ENCODE peak calls at places on chromosomes 16 and 17, in six cellular contexts. Q is breast epithelium; G is stimulated activated naive CD4-positive, alpha-beta T cell; F is stimulated activated CD8-positive, alpha-beta memory T cell treated with anti-CD3 and anti-CD28 coated beads, Interleukin-4, amount 100 ng/mL, for 4 hours; X is lower leg skin; I is NCI-H1436. A is an unnamed sample.

GRCh38 chr16:20944861-20945390 is 44.4 kb downstream of the LYRM1 start:
- DNase-seq in G (no peak), F (no peak), X (no peak), I (no peak), Q (no peak), A (no peak)

GRCh38 chr17:35344262-35344661 is 29.2 kb downstream of the SLFN11 start:
- DNase-seq in G (no peak), X (no peak), Q (no peak), I (no peak), F (no peak), A (no peak)

GRCh38 chr16:66696669-66697630 is at the start of gene CMTM4:
- DNase-seq in F (peak), I (peak), X (peak), G (peak), Q (peak), A (peak)

GRCh38 chr17:7686221-7687071 is 844 bp downstream of the TP53 start:
- DNase-seq in X (peak), F (peak), Q (peak), G (peak), I (peak), A (no peak)

GRCh38 chr16:84050316-84050715 is 7.7 kb upstream of the SLC38A8 start:
- DNase-seq in F (no peak), G (no peak), X (no peak), I (no peak), Q (no peak), A (no peak)

GRCh38 chr17:4049546-4049945 is 85.3 kb upstream of the ATP2A3 start:
- DNase-seq in F (no peak), G (no peak), X (no peak), Q (no peak), I (no peak), A (no peak)

GRCh38 chr16:55240933-55241332 is 83.1 kb upstream of the IRX6 start:
- DNase-seq in F (no peak), I (no peak), G (no peak), X (no peak), Q (no peak), A (no peak)

GRCh38 chr16:89084411-89084810 is 9.2 kb upstream of the ACSF3 start:
- DNase-seq in G (no peak), X (no peak), Q (no peak), F (no peak), I (no peak), A (no peak)

GRCh38 chr16:84942786-84943185 is 68.5 kb downstream of the ZDHHC7 start:
- DNase-seq in Q (no peak), F (no peak), G (no peak), X (no peak), I (no peak), A (no peak)

GRCh38 chr17:78343099-78343432 is 16.8 kb downstream of the SOCS3 start:
- DNase-seq in X (peak), G (no peak), Q (no peak), F (no peak), I (no peak), A (no peak)

GRCh38 chr16:177981-178676 is 1.6 kb downstream of the HBA1 start:
- DNase-seq in Q (no peak), G (no peak), I (no peak), X (no peak), F (no peak), A (no peak)

GRCh38 chr16:3145660-3146059 is 10.8 kb downstream of the ZNF213 start:
- DNase-seq in F (no peak), I (no peak), Q (no peak), X (no peak), G (no peak), A (no peak)

GRCh38 chr17:63621229-63621683 is 961 bp upstream of the MAP3K3 start:
- DNase-seq in G (peak), I (no peak), F (no peak), X (no peak), Q (no peak), A (no peak)

GRCh38 chr17:2965621-2966275 is 97.7 kb downstream of the OR1D5 start:
- DNase-seq in F (no peak), I (no peak), Q (peak), X (no peak), G (no peak), A (no peak)

GRCh38 chr16:89897204-89897603 is 21.5 kb upstream of the MC1R start:
- DNase-seq in X (no peak), Q (no peak), F (no peak), I (no peak), G (no peak), A (no peak)

GRCh38 chr17:27878776-27879562 is 14.2 kb downstream of the LYRM9 start:
- DNase-seq in G (peak), X (no peak), I (no peak), F (no peak), Q (no peak), A (no peak)

GRCh38 chr17:11506635-11507034 is 91.6 kb upstream of the DNAH9 start:
- DNase-seq in Q (no peak), I (no peak), G (no peak), X (no peak), F (no peak), A (no peak)

GRCh38 chr16:87201777-87202176 is 115.4 kb downstream of the C16orf95 start:
- DNase-seq in G (no peak), I (no peak), F (no peak), Q (no peak), X (no peak), A (no peak)

GRCh38 chr16:66728117-66728787 is 23.2 kb downstream of the DYNC1LI2 start:
- DNase-seq in Q (no peak), F (no peak), X (no peak), I (peak), G (peak), A (peak)

GRCh38 chr17:41528959-41529353 is 848 bp upstream of the KRT19 start:
- DNase-seq in G (no peak), Q (no peak), I (peak), F (no peak), X (no peak), A (no peak)

GRCh38 chr16:71426880-71427615 is 14.8 kb downstream of the TLE7 start:
- DNase-seq in Q (no peak), F (no peak), X (no peak), I (no peak), G (no peak), A (no peak)

GRCh38 chr17:59550703-59551102 is 14.7 kb upstream of the DHX40 start:
- DNase-seq in X (no peak), G (no peak), I (no peak), Q (no peak), F (no peak), A (no peak)

GRCh38 chr17:81166033-81166472 is at the start of gene AATK:
- DNase-seq in Q (no peak), I (no peak), G (no peak), X (no peak), F (no peak), A (no peak)

GRCh38 chr17:30929081-30929633 is 7.4 kb downstream of the ADAP2 start:
- DNase-seq in I (no peak), Q (no peak), F (no peak), X (no peak), G (no peak), A (no peak)

GRCh38 chr16:749010-749409 is 8.2 kb upstream of the CIAO3 start:
- DNase-seq in G (no peak), Q (peak), F (no peak), X (no peak), I (no peak), A (no peak)

A was measured in GM19239.